ENCODE peak calls at places on chromosome 13, in seven cellular contexts. M is endothelial cell; D is HTR-8/SVneo; B is midbrain; E is amniotic stem cell; H is stimulated activated CD8-positive, alpha-beta memory T cell treated with anti-CD3 and anti-CD28 coated beads, Interleukin-2, amount 100 ng/mL, for 48 hours; L is heart right ventricle. X is an unnamed sample.

GRCh38 chr13:49395416-49396277 is 48.2 kb downstream of the CAB39L start:
- DNase-seq in M (no peak), D (no peak), B (no peak), E (no peak), H (no peak), L (no peak), X (no peak)

GRCh38 chr13:36288794-36289391 is 8.7 kb downstream of the CCDC169 start:
- DNase-seq in M (no peak), D (no peak), B (no peak), E (no peak), H (no peak), L (no peak), X (no peak)

GRCh38 chr13:99289674-99290337 is 17.4 kb downstream of the GPR183 start:
- DNase-seq in M (no peak), D (no peak), B (no peak), E (no peak), H (peak), L (no peak), X (no peak)

GRCh38 chr13:112616586-112617381 is 28.8 kb upstream of the TUBGCP3 start:
- DNase-seq in M (peak), D (peak), B (peak), E (no peak), H (no peak), L (peak), X (peak)

GRCh38 chr13:28047784-28048388 is 52.5 kb downstream of the FLT3 start:
- DNase-seq in M (no peak), D (no peak), B (no peak), E (no peak), H (no peak), L (no peak), X (no peak)

GRCh38 chr13:27264648-27265047 is 6.0 kb upstream of the RASL11A start:
- DNase-seq in M (no peak), D (no peak), B (no peak), E (no peak), H (no peak), L (no peak), X (no peak)

GRCh38 chr13:71712988-71713653 is 153.9 kb downstream of the DACH1 start:
- DNase-seq in M (peak), D (no peak), B (no peak), E (no peak), H (no peak), L (peak), X (no peak)

GRCh38 chr13:106526748-106527488 is 8.5 kb downstream of the EFNB2 start:
- DNase-seq in M (no peak), D (no peak), B (no peak), E (no peak), H (no peak), L (no peak), X (no peak)

GRCh38 chr13:70668293-70668692 is 560.0 kb upstream of the KLHL1 start:
- DNase-seq in M (no peak), D (no peak), B (no peak), E (no peak), H (no peak), L (no peak), X (no peak)

GRCh38 chr13:40315416-40316064 is 350.9 kb downstream of the FOXO1 start:
- DNase-seq in M (no peak), D (no peak), B (no peak), E (no peak), H (peak), L (peak), X (peak)

GRCh38 chr13:113786262-113786841 is 27.3 kb downstream of the TMEM255B start:
- DNase-seq in M (no peak), D (peak), B (no peak), E (no peak), H (no peak), L (no peak), X (no peak)

GRCh38 chr13:110629735-110630134 is 14.4 kb downstream of the NAXD start:
- DNase-seq in M (no peak), D (no peak), B (no peak), E (no peak), H (no peak), L (no peak), X (no peak)

GRCh38 chr13:93066187-93066586 is 160.4 kb upstream of the GPC6 start:
- DNase-seq in M (no peak), D (no peak), B (no peak), E (no peak), H (no peak), L (no peak), X (no peak)

GRCh38 chr13:30908416-30908980 is 2.4 kb downstream of the MEDAG start:
- DNase-seq in M (no peak), D (peak), B (no peak), E (no peak), H (no peak), L (peak), X (no peak)

GRCh38 chr13:44312131-44312530 is 61.5 kb upstream of the SERP2 start:
- DNase-seq in M (no peak), D (no peak), B (no peak), E (no peak), H (no peak), L (no peak), X (no peak)

GRCh38 chr13:46648166-46648607 is 95.2 kb downstream of the LRCH1 start:
- DNase-seq in M (no peak), D (no peak), B (no peak), E (no peak), H (no peak), L (no peak), X (no peak)

GRCh38 chr13:33367186-33367895 is 81.8 kb upstream of the STARD13 start:
- DNase-seq in M (no peak), D (no peak), B (no peak), E (no peak), H (no peak), L (no peak), X (no peak)

GRCh38 chr13:22915442-22916082 is 265.2 kb upstream of the SGCG start:
- DNase-seq in M (peak), D (peak), B (peak), E (no peak), H (no peak), L (no peak), X (peak)